ENCODE peak calls at places on chromosome 1, in seven cellular contexts. S, O, T, U, P, A and W are unnamed samples.

GRCh38 chr1:180633092-180634045 is 1.5 kb downstream of the XPR1 start:
- DNase-seq in S (no peak), O (no peak), T (no peak), U (no peak), P (no peak), A (no peak), W (no peak)

GRCh38 chr1:19846338-19846737 is 31.3 kb upstream of the RNF186 start:
- DNase-seq in S (no peak), O (no peak), T (no peak), U (no peak), P (no peak), A (no peak), W (no peak)

GRCh38 chr1:1677718-1678580 is 14.6 kb downstream of the SLC35E2B start:
- DNase-seq in S (no peak), O (no peak), T (no peak), U (peak), P (peak), A (peak), W (peak)

GRCh38 chr1:42913426-42914091 is 45.1 kb downstream of the SLC2A1 start:
- DNase-seq in S (peak), O (peak), T (peak), U (peak), P (no peak), A (peak), W (no peak)

GRCh38 chr1:204941415-204942338 is 71.0 kb downstream of the NFASC start:
- DNase-seq in S (peak), O (peak), T (peak), U (no peak), P (peak), A (peak), W (peak)

GRCh38 chr1:34612091-34612631 is 142.7 kb upstream of the GJB5 start:
- DNase-seq in S (no peak), O (no peak), T (no peak), U (no peak), P (no peak), A (no peak), W (no peak)

GRCh38 chr1:221874285-221875003 is 132.6 kb upstream of the DUSP10 start:
- DNase-seq in S (no peak), O (no peak), T (no peak), U (no peak), P (no peak), A (no peak), W (no peak)

GRCh38 chr1:12565094-12565965 is 52.7 kb downstream of the DHRS3 start:
- DNase-seq in S (no peak), O (peak), T (no peak), U (no peak), P (no peak), A (no peak), W (no peak)

GRCh38 chr1:55143686-55144085 is 71.5 kb downstream of the USP24 start:
- DNase-seq in S (no peak), O (no peak), T (no peak), U (no peak), P (no peak), A (no peak), W (no peak)

GRCh38 chr1:228453614-228454013 is 33.6 kb upstream of the RNF187 start:
- DNase-seq in S (no peak), O (no peak), T (no peak), U (no peak), P (no peak), A (no peak), W (no peak)

GRCh38 chr1:237244778-237245177 is 202.8 kb downstream of the RYR2 start:
- DNase-seq in S (no peak), O (no peak), T (no peak), U (no peak), P (no peak), A (no peak), W (no peak)

GRCh38 chr1:201683397-201683796 is 144.5 kb downstream of the NAV1 start:
- DNase-seq in S (no peak), O (no peak), T (no peak), U (no peak), P (no peak), A (no peak), W (no peak)

GRCh38 chr1:29197590-29197924 is 15.9 kb upstream of the SRSF4 start:
- DNase-seq in S (peak), O (no peak), T (peak), U (no peak), P (no peak), A (peak), W (no peak)

GRCh38 chr1:91527781-91528180 is 27.1 kb downstream of the CDC7 start:
- DNase-seq in S (no peak), O (no peak), T (no peak), U (no peak), P (no peak), A (no peak), W (no peak)

GRCh38 chr1:48673725-48674124 is 103.0 kb downstream of the BEND5 start:
- DNase-seq in S (peak), O (no peak), T (no peak), U (no peak), P (no peak), A (no peak), W (no peak)

GRCh38 chr1:53342735-53343470 is 15.0 kb upstream of the LRP8 start:
- DNase-seq in S (no peak), O (no peak), T (no peak), U (no peak), P (no peak), A (no peak), W (no peak)

GRCh38 chr1:7334475-7335035 is 436.5 kb upstream of the VAMP3 start:
- DNase-seq in S (no peak), O (peak), T (no peak), U (no peak), P (no peak), A (no peak), W (no peak)

GRCh38 chr1:210571356-210572334 is 242.9 kb downstream of the HHAT start:
- DNase-seq in S (no peak), O (no peak), T (no peak), U (no peak), P (no peak), A (no peak), W (no peak)

GRCh38 chr1:159867322-159868064 is 5.0 kb upstream of the VSIG8 start:
- DNase-seq in S (no peak), O (no peak), T (no peak), U (no peak), P (peak), A (no peak), W (peak)

GRCh38 chr1:150516050-150516591 is 569 bp downstream of the FALEC start:
- DNase-seq in S (no peak), O (no peak), T (peak), U (no peak), P (no peak), A (no peak), W (no peak)